ENCODE peak calls at places on chromosome 5, in seven cellular contexts. V is activated T-helper 1 cell treated with Interleukin-2 at 50 U/mL for 16 hours; B is nephron progenitor cell; N is central memory CD4-positive, alpha-beta T cell; Z is stimulated activated CD8-positive, alpha-beta memory T cell treated with anti-CD3 and anti-CD28 coated beads, Interleukin-4, amount 100 ng/mL, for 4 hours; Y is mesenchymal stem cell; L is activated CD8-positive, alpha-beta memory T cell treated with anti-CD3 and anti-CD28 coated beads for 48 hours. P is an unnamed sample.

GRCh38 chr5:38448553-38449350 is 107.7 kb downstream of the LIFR start:
- DNase-seq in V (no peak), B (no peak), N (no peak), Z (no peak), Y (peak; percentile 44), L (no peak), P (no peak)

GRCh38 chr5:113047234-113047633 is 70.6 kb downstream of the DCP2 start:
- DNase-seq in V (no peak), B (no peak), N (no peak), Z (no peak), Y (no peak), L (no peak), P (no peak)

GRCh38 chr5:132758406-132758805 is 11.2 kb downstream of the CCNI2 start:
- DNase-seq in V (no peak), B (no peak), N (no peak), Z (no peak), Y (no peak), L (no peak), P (no peak)

GRCh38 chr5:167582916-167583315 is 708.5 kb upstream of the WWC1 start:
- DNase-seq in V (no peak), B (no peak), N (no peak), Z (no peak), Y (no peak), L (no peak), P (no peak)

GRCh38 chr5:132138260-132138659 is 64.7 kb downstream of the CSF2 start:
- DNase-seq in V (no peak), B (no peak), N (no peak), Z (no peak), Y (no peak), L (no peak), P (peak; percentile 18)

GRCh38 chr5:92678576-92679105 is 902.4 kb downstream of the NR2F1-AS1 start:
- DNase-seq in V (no peak), B (no peak), N (no peak), Z (no peak), Y (peak; percentile 6), L (no peak), P (peak; percentile 2)

GRCh38 chr5:9971301-9971700 is 278.4 kb downstream of the ATPSCKMT start:
- DNase-seq in V (no peak), B (no peak), N (no peak), Z (no peak), Y (no peak), L (no peak), P (no peak)

GRCh38 chr5:54017580-54017979 is 292.8 kb downstream of the ARL15 start:
- DNase-seq in V (no peak), B (no peak), N (no peak), Z (no peak), Y (no peak), L (no peak), P (no peak)

GRCh38 chr5:35860686-35861085 is 4.0 kb downstream of the IL7R start:
- DNase-seq in V (no peak), B (no peak), N (no peak), Z (no peak), Y (no peak), L (no peak), P (no peak)

GRCh38 chr5:152883061-152883460 is 478.0 kb upstream of the NMUR2 start:
- DNase-seq in V (no peak), B (no peak), N (no peak), Z (no peak), Y (no peak), L (no peak), P (no peak)

GRCh38 chr5:33931136-33931535 is 5.0 kb upstream of the RXFP3 start:
- DNase-seq in V (no peak), B (no peak), N (no peak), Z (no peak), Y (no peak), L (no peak), P (no peak)

GRCh38 chr5:107781451-107781850 is 110.7 kb upstream of the EFNA5 start:
- DNase-seq in V (no peak), B (no peak), N (no peak), Z (no peak), Y (no peak), L (no peak), P (no peak)

GRCh38 chr5:116814656-116815055 is 240.0 kb upstream of the SEMA6A start:
- DNase-seq in V (no peak), B (no peak), N (no peak), Z (no peak), Y (no peak), L (no peak), P (no peak)

GRCh38 chr5:173618927-173619519 is 2.6 kb upstream of the BOD1 start:
- DNase-seq in V (no peak), B (peak; percentile 35), N (peak; percentile 59), Z (no peak), Y (peak; percentile 65), L (no peak), P (peak; percentile 62)